ENCODE peak calls at places on chromosomes 16 and 17, in four cellular contexts. M is CD8-positive, alpha-beta memory T cell; T is pancreas; Q is cardiac muscle cell. D is an unnamed sample.

GRCh38 chr16:57204675-57205074 is 18.5 kb downstream of the RSPRY1 start:
- DNase-seq in T (no peak), Q (no peak), M (no peak), D (no peak)

GRCh38 chr17:45740553-45741330 is 43.4 kb upstream of the CRHR1 start:
- DNase-seq in T (no peak), M (no peak), Q (peak), D (peak)

GRCh38 chr17:61496174-61496956 is 44.1 kb downstream of the TBX4 start:
- DNase-seq in Q (no peak), T (no peak), M (no peak), D (no peak)

GRCh38 chr17:13736915-13737314 is 135.2 kb upstream of the HS3ST3A1 start:
- DNase-seq in M (no peak), T (no peak), Q (peak), D (no peak)

GRCh38 chr16:23182675-23183485 is at the start of gene SCNN1G:
- DNase-seq in Q (no peak), M (no peak), T (peak), D (no peak)

GRCh38 chr16:87586201-87586782 is 16.0 kb upstream of the JPH3 start:
- DNase-seq in Q (peak), M (no peak), T (no peak), D (no peak)

GRCh38 chr16:47035436-47035835 is 62.0 kb upstream of the DNAJA2 start:
- DNase-seq in Q (no peak), T (no peak), M (no peak), D (no peak)

GRCh38 chr16:31192856-31193642 is 9.5 kb downstream of the PYCARD start:
- DNase-seq in T (no peak), M (no peak), Q (no peak), D (no peak)

GRCh38 chr16:6193718-6194117 is 1096.1 kb upstream of the EEF2KMT start:
- DNase-seq in T (no peak), Q (no peak), M (no peak), D (no peak)

GRCh38 chr17:68452724-68453290 is 4.5 kb downstream of the WIPI1 start:
- DNase-seq in M (no peak), T (no peak), Q (no peak), D (no peak)

GRCh38 chr17:83189673-83190385 is 110.4 kb downstream of the METRNL start:
- DNase-seq in M (no peak), Q (no peak), T (peak), D (no peak)

GRCh38 chr17:73043686-73044581 is 48.6 kb downstream of the SLC39A11 start:
- DNase-seq in T (no peak), Q (peak), M (no peak), D (no peak)

GRCh38 chr17:4368341-4368740 is 1.9 kb upstream of the UBE2G1 start:
- DNase-seq in M (no peak), Q (no peak), T (no peak), D (no peak)

GRCh38 chr16:30559690-30560089 is 1.5 kb upstream of the ZNF764 start:
- DNase-seq in Q (no peak), T (no peak), M (no peak), D (no peak)

GRCh38 chr17:63741251-63742049 is at the start of gene STRADA:
- DNase-seq in T (peak), M (peak), Q (peak), D (peak)

GRCh38 chr16:55052335-55053070 is 121.8 kb downstream of the IRX5 start:
- DNase-seq in M (no peak), T (no peak), Q (peak), D (no peak)

GRCh38 chr16:21101631-21102420 is 48.8 kb downstream of the DNAH3 start:
- DNase-seq in T (no peak), Q (peak), M (no peak), D (no peak)

D was measured in amygdala.